ENCODE peak calls at places on chromosomes 11 and 22, in four cellular contexts. C is GM12878, J is K562, E is GM12891. L is an unnamed sample.

GRCh38 chr22:49779853-49780271 is 47.8 kb downstream of the BRD1 start:
- DNase-seq in C (no peak), J (no peak), E (no peak), L (no peak)

GRCh38 chr11:102361100-102362021 is 14.3 kb downstream of the BIRC2 start:
- DNase-seq in C (peak), J (no peak), E (no peak), L (no peak)

GRCh38 chr22:37896181-37896592 is 9.9 kb upstream of the MICALL1 start:
- DNase-seq in C (peak), J (no peak), E (peak), L (peak)

GRCh38 chr11:64264371-64264852 is 13.1 kb downstream of the PLCB3 start:
- DNase-seq in C (no peak), J (peak), E (no peak), L (no peak)

GRCh38 chr11:101860694-101861371 is 54.0 kb upstream of the CEP126 start:
- DNase-seq in C (no peak), J (peak), E (peak), L (peak)

GRCh38 chr22:28141614-28142013 is 222.6 kb upstream of the PITPNB start:
- DNase-seq in C (no peak), J (no peak), E (no peak), L (no peak)

GRCh38 chr11:60718524-60719316 is 5.8 kb upstream of the MS4A18 start:
- DNase-seq in C (no peak), J (no peak), E (no peak), L (no peak)

GRCh38 chr11:2156416-2157182 is 4.4 kb downstream of the INS start:
- DNase-seq in C (no peak), J (peak), E (peak), L (peak)

GRCh38 chr11:26765323-26765722 is 43.5 kb upstream of the SLC5A12 start:
- DNase-seq in C (no peak), J (no peak), E (no peak), L (no peak)

GRCh38 chr11:26762089-26762488 is 40.2 kb upstream of the SLC5A12 start:
- DNase-seq in C (no peak), J (no peak), E (no peak), L (no peak)

GRCh38 chr11:26764315-26764714 is 42.5 kb upstream of the SLC5A12 start:
- DNase-seq in C (no peak), J (no peak), E (no peak), L (no peak)

GRCh38 chr11:26766996-26767395 is 45.1 kb upstream of the SLC5A12 start:
- DNase-seq in C (no peak), J (no peak), E (no peak), L (no peak)

DNA sequence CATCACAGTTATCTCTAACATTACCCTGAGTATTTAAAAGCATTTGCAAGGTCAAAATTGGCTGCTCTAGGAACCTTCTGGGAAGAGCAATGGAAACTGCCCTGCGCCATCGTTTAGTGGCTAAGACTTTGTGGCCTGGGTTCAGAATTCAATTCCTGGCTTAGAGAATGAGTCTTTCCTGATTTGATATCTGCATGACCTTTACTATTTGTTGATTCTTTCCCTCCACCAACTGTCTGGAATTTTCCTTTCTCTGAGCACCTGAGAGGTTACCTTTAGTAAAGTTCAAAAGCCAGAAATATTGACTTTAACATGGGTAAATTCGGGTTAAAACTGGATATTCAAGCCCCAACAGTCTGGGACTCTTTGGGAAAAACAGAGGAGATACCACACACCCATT is 43.0 kb upstream of the SLC5A12 start:
- DNase-seq in C (no peak), J (no peak), E (no peak), L (no peak)
- TF ChIP-seq SPI1 in C (no peak), J (no peak), E (no peak), L (no peak)

GRCh38 chr22:19515654-19516377 is 8.4 kb downstream of the CLDN5 start:
- DNase-seq in C (no peak), J (no peak), E (no peak), L (no peak)
- TF ChIP-seq SPI1 in C (no peak), J (no peak), E (no peak), L (no peak)

GRCh38 chr22:17981497-17981896 is 42.9 kb downstream of the MICAL3 start:
- DNase-seq in C (no peak), J (no peak), E (no peak), L (no peak)

GRCh38 chr22:17980638-17981051 is 43.7 kb downstream of the MICAL3 start:
- DNase-seq in C (no peak), J (peak), E (peak), L (peak)

GRCh38 chr22:17982572-17983141 is 41.7 kb downstream of the MICAL3 start:
- DNase-seq in C (no peak), J (no peak), E (no peak), L (no peak)

GRCh38 chr22:17978027-17978426 is 46.3 kb downstream of the MICAL3 start:
- DNase-seq in C (no peak), J (no peak), E (no peak), L (no peak)

GRCh38 chr22:17980013-17980510 is 44.3 kb downstream of the MICAL3 start:
- DNase-seq in C (no peak), J (no peak), E (no peak), L (no peak)
- TF ChIP-seq SPI1 in C (no peak), J (no peak), E (no peak), L (no peak)

GRCh38 chr11:117096140-117096972 is 1.9 kb downstream of the SIK3 start:
- DNase-seq in C (peak), J (peak), E (peak), L (peak)
- TF ChIP-seq SPI1 in C (peak), J (peak), E (peak), L (peak)

GRCh38 chr11:78958444-78958843 is 383.8 kb upstream of the NARS2 start:
- DNase-seq in C (no peak), J (no peak), E (no peak), L (no peak)
- TF ChIP-seq SPI1 in C (no peak), J (no peak), E (no peak), L (no peak)

DNA sequence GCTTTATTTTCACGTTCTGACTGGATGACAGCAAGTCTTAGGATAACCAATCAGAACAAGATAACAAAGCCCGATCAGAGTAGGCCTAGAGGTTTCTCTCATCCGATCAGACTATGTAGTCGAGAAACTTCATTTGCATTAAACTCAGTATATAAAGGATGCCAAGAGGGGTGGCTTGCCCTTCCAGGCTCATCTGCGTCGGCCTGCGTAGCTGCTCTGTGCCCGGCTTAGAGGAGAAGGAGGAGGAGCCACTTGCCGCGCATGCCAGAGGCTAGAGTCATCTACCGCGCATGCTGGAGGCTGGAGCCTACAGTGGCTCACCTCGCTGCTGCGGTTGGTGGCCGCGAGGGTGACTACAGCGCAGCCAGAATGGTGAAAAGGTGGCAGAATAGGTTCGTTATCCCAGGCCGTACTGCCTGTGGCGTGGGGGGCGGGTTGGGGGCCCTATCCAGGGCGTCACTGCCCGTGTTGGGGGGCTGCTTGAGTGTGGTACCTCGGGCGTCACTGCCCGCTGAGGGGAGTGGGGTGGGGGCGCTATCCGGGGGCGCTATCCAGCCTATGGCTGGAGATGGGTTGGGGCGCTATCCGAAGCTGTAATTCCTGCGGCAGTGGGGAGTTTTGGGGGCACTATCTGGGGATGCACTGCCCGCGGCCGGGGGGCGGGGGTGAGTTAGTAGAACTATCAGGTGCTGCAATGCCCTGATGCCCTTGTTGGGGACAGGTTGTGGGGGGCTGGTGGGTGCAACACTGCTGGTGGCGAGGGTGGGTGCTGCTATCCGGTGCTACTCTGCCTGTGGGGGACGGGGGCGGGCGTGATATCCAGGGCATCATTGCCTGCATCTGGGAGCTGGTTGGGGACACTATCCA is at the start of gene RFPL2:
- DNase-seq in C (no peak), J (peak), E (no peak), L (peak)
- TF ChIP-seq SPI1 in C (no peak), J (no peak), E (no peak), L (no peak)

L was measured in HL-60.